ENCODE peak calls at places on chromosomes 13 and 19, in six cellular contexts. One of them, this sample, is unnamed.
A peak's percentile ranks its signal among the peaks of the same experiment; 100 is the strongest.

GRCh38 chr13:80341771-80342271 is 895 bp upstream of the SPRY2 start:
- DNase-seq in HepG2: peak; percentile 49
- DNase-seq in transverse colon: peak; percentile 54
- DNase-seq in RWPE2: no peak
- DNase-seq in cardiac muscle cell: peak; percentile 80
- DNase-seq in pancreas: no peak
- DNase-seq in this sample: no peak

GRCh38 chr13:24220086-24220703 is 59.7 kb downstream of the SPATA13 start:
- DNase-seq in pancreas: no peak
- DNase-seq in cardiac muscle cell: peak; percentile 86
- DNase-seq in HepG2: peak; percentile 75
- DNase-seq in transverse colon: peak; percentile 59
- DNase-seq in RWPE2: no peak
- DNase-seq in this sample: peak; percentile 60

GRCh38 chr19:3550947-3551807 is 6.2 kb downstream of the MFSD12 start:
- DNase-seq in pancreas: peak; percentile 67
- DNase-seq in cardiac muscle cell: no peak
- DNase-seq in transverse colon: no peak
- DNase-seq in RWPE2: no peak
- DNase-seq in HepG2: no peak
- DNase-seq in this sample: no peak

GRCh38 chr19:55106591-55106990 is 10.8 kb downstream of the PPP1R12C start:
- DNase-seq in transverse colon: no peak
- DNase-seq in HepG2: no peak
- DNase-seq in RWPE2: no peak
- DNase-seq in cardiac muscle cell: no peak
- DNase-seq in pancreas: no peak
- DNase-seq in this sample: no peak

GRCh38 chr13:44052843-44053607 is 173.3 kb downstream of the LACC1 start:
- DNase-seq in cardiac muscle cell: peak; percentile 39
- DNase-seq in pancreas: no peak
- DNase-seq in HepG2: no peak
- DNase-seq in transverse colon: peak; percentile 17
- DNase-seq in RWPE2: no peak
- DNase-seq in this sample: no peak

GRCh38 chr13:105598551-105598950 is 936.9 kb downstream of the EFNB2 start:
- DNase-seq in cardiac muscle cell: no peak
- DNase-seq in pancreas: no peak
- DNase-seq in HepG2: no peak
- DNase-seq in RWPE2: no peak
- DNase-seq in transverse colon: no peak
- DNase-seq in this sample: no peak

GRCh38 chr13:30679483-30680330 is 55.6 kb upstream of the ALOX5AP start:
- DNase-seq in cardiac muscle cell: peak; percentile 54
- DNase-seq in HepG2: peak; percentile 20
- DNase-seq in RWPE2: no peak
- DNase-seq in pancreas: no peak
- DNase-seq in transverse colon: no peak
- DNase-seq in this sample: peak; percentile 26

GRCh38 chr13:30154931-30155330 is 152.4 kb downstream of the KATNAL1 start:
- DNase-seq in transverse colon: no peak
- DNase-seq in HepG2: no peak
- DNase-seq in pancreas: no peak
- DNase-seq in RWPE2: no peak
- DNase-seq in cardiac muscle cell: no peak
- DNase-seq in this sample: no peak

GRCh38 chr13:87234981-87235380 is 436.2 kb upstream of the SLITRK5 start:
- DNase-seq in pancreas: no peak
- DNase-seq in cardiac muscle cell: no peak
- DNase-seq in transverse colon: no peak
- DNase-seq in RWPE2: no peak
- DNase-seq in HepG2: no peak
- DNase-seq in this sample: no peak

GRCh38 chr19:30280018-30280417 is 92.2 kb upstream of the ZNF536 start:
- DNase-seq in HepG2: no peak
- DNase-seq in cardiac muscle cell: no peak
- DNase-seq in RWPE2: no peak
- DNase-seq in transverse colon: no peak
- DNase-seq in pancreas: no peak
- DNase-seq in this sample: no peak

GRCh38 chr13:74251778-74252519 is 117.7 kb upstream of the KLF12 start:
- DNase-seq in pancreas: no peak
- DNase-seq in transverse colon: no peak
- DNase-seq in RWPE2: no peak
- DNase-seq in cardiac muscle cell: no peak
- DNase-seq in HepG2: no peak
- DNase-seq in this sample: no peak

GRCh38 chr19:29287061-29287460 is 74.1 kb upstream of the UQCRFS1 start:
- DNase-seq in HepG2: no peak
- DNase-seq in RWPE2: no peak
- DNase-seq in transverse colon: no peak
- DNase-seq in pancreas: no peak
- DNase-seq in cardiac muscle cell: no peak
- DNase-seq in this sample: no peak

GRCh38 chr13:97274782-97275252 is 52.7 kb downstream of the MBNL2 start:
- DNase-seq in HepG2: peak; percentile 93
- DNase-seq in RWPE2: no peak
- DNase-seq in pancreas: no peak
- DNase-seq in cardiac muscle cell: no peak
- DNase-seq in transverse colon: no peak
- DNase-seq in this sample: peak; percentile 46

GRCh38 chr13:91813255-91813654 is 414.8 kb downstream of the GPC5 start:
- DNase-seq in transverse colon: no peak
- DNase-seq in pancreas: no peak
- DNase-seq in HepG2: no peak
- DNase-seq in cardiac muscle cell: peak; percentile 90
- DNase-seq in RWPE2: no peak
- DNase-seq in this sample: no peak

GRCh38 chr19:3178973-3179738 is 587 bp downstream of the S1PR4 start:
- DNase-seq in HepG2: no peak
- DNase-seq in cardiac muscle cell: no peak
- DNase-seq in transverse colon: no peak
- DNase-seq in RWPE2: no peak
- DNase-seq in pancreas: peak; percentile 67
- DNase-seq in this sample: no peak

DNA sequence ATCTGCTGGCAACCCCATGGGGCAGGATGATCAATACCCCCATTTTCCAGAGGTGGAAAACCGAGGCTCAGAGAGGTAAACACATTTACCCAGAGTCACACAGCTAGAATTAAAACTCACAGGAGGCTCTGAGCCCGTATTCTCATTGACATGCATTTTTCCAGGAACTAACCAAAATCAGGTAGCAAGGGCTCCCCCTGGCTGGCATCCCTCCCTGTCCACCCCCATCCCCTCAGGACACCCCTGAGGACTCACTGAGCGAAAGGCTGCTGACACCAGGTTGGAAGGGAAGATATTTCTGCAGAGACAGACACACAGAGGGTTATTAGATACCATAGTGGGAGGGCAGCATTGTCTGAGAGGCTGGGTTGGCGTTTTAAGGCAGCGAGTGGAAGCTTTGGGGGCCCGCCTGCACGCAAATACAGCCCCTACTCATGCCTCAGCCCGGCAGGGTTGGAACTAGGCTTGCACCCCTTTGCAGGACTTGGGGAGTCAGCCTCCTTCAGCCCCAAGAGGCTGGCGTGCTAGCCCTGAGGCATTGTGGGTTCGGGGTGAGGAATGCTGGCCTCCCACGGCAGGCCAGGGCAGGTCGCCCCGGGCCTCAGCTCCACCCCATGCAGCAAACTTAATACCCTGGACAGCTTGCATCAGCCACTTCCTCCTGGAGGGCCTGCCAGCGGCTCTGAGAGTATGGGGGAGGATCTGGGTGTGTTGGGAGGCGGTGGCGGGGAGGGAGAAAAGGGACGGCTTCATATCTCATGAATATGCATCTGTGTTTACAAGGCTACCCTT is 3.9 kb downstream of the SLC1A5 start:
- DNase-seq in pancreas: peak; percentile 79
- DNase-seq in RWPE2: peak; percentile 97
- DNase-seq in transverse colon: peak; percentile 89
- DNase-seq in HepG2: peak; percentile 80
- DNase-seq in cardiac muscle cell: peak; percentile 40
- DNase-seq in this sample: peak; percentile 97
- TF ChIP-seq CTCF in pancreas: no peak
- TF ChIP-seq CTCF in RWPE2: peak; percentile 47
- TF ChIP-seq CTCF in transverse colon: peak; percentile 12
- TF ChIP-seq CTCF in HepG2: peak; percentile 62
- TF ChIP-seq CTCF in cardiac muscle cell: peak; percentile 38
- TF ChIP-seq CTCF in this sample: no peak

GRCh38 chr13:48230541-48230940 is 2.5 kb upstream of the ITM2B start:
- DNase-seq in HepG2: no peak
- DNase-seq in pancreas: no peak
- DNase-seq in transverse colon: no peak
- DNase-seq in cardiac muscle cell: no peak
- DNase-seq in RWPE2: no peak
- DNase-seq in this sample: no peak
- H3K27ac ChIP-seq in HepG2: peak overlapping the region; percentile 98
- H3K27ac ChIP-seq in pancreas: no peak overlapping the region
- H3K27ac ChIP-seq in transverse colon: no peak overlapping the region
- H3K27ac ChIP-seq in cardiac muscle cell: no peak overlapping the region
- H3K27ac ChIP-seq in RWPE2: no peak overlapping the region
- H3K27ac ChIP-seq in this sample: no peak overlapping the region

GRCh38 chr19:23762548-23762883 is 3.8 kb upstream of the ZNF681 start:
- DNase-seq in pancreas: no peak
- DNase-seq in RWPE2: no peak
- DNase-seq in transverse colon: no peak
- DNase-seq in HepG2: no peak
- DNase-seq in cardiac muscle cell: no peak
- DNase-seq in this sample: no peak

GRCh38 chr19:23762884-23763711 is 4.4 kb upstream of the ZNF681 start:
- DNase-seq in HepG2: no peak
- DNase-seq in pancreas: peak; percentile 93
- DNase-seq in cardiac muscle cell: peak; percentile 95
- DNase-seq in transverse colon: peak; percentile 93
- DNase-seq in RWPE2: peak; percentile 74
- DNase-seq in this sample: peak; percentile 73

DNA sequence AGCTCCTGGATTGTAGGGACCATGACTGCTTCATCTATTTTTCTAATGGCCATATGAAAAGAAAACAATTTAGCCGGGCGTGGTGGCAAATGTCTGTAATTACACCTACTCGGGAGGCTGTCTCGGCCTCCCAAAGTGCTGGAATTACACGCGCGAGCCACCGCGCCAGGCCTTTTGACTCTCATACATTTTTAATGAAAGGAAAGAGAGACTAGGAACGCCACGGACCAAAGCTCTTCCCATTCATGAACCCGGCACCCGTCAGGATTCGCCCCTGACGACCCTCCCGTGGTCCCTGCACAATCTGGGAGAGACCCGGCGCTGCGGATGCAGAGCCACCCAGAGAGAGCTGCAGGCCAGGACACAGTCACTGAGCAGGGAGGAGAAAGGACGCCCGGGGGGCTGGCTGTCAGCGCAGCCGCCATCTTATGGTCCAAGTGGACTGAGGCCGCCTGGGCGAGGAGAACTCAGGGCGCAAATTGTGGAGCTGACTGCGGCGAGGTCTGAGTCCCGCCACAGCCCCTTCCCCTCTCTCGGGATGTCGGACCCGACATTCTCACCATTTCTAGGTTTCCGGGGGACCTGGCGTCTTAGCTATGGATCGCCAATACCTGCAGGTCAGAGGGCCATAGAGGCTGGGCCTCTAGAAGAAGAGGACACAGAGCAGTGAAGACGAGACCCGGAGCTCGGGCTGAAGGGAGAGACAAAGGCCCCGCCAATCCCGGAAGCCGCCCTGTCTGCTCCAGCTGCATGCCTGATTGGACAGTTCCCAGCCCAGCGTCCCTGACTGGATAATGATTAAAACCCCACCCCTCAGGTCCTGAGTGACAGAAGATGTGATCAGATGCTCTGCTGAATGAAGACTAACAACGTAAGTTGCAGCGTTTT is at the start of gene ZNF681:
- DNase-seq in cardiac muscle cell: peak; percentile 92
- DNase-seq in HepG2: no peak
- DNase-seq in pancreas: peak; percentile 91
- DNase-seq in transverse colon: peak; percentile 91
- DNase-seq in RWPE2: peak; percentile 87
- DNase-seq in this sample: peak; percentile 91
- TF ChIP-seq CTCF in cardiac muscle cell: peak; percentile 10
- TF ChIP-seq CTCF in HepG2: no peak
- TF ChIP-seq CTCF in pancreas: no peak
- TF ChIP-seq CTCF in transverse colon: peak; percentile 9
- TF ChIP-seq CTCF in RWPE2: no peak
- TF ChIP-seq CTCF in this sample: peak; percentile 10

GRCh38 chr13:66491241-66491640 is 738.9 kb downstream of the PCDH9 start:
- DNase-seq in RWPE2: no peak
- DNase-seq in pancreas: no peak
- DNase-seq in transverse colon: no peak
- DNase-seq in HepG2: no peak
- DNase-seq in cardiac muscle cell: peak; percentile 30
- DNase-seq in this sample: no peak
- H3K27ac ChIP-seq in RWPE2: no peak overlapping the region
- H3K27ac ChIP-seq in pancreas: no peak overlapping the region
- H3K27ac ChIP-seq in transverse colon: no peak overlapping the region
- H3K27ac ChIP-seq in HepG2: no peak overlapping the region
- H3K27ac ChIP-seq in cardiac muscle cell: no peak overlapping the region
- H3K27ac ChIP-seq in this sample: no peak overlapping the region

DNA sequence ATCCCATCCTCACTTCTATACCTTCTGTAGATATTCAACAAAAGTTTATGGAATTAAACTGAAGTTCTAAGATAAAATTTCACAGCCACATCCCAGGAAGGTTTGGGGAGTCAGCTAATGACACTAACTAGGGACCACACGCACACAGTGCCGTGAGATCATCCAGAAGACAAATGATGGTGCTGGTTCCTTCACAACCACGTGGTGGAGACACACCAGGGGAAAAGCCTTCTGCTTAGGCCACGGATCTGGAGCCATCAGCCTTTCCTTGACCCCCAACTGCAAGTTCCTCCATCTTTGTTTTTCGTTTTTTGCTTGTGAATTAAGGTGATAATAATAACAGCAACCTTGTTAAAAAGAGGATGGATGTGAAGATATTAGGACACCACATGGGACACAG is 241.6 kb upstream of the MAB21L1 start:
- DNase-seq in RWPE2: no peak
- DNase-seq in pancreas: no peak
- DNase-seq in transverse colon: no peak
- DNase-seq in HepG2: no peak
- DNase-seq in cardiac muscle cell: no peak
- DNase-seq in this sample: no peak
- TF ChIP-seq CTCF in RWPE2: no peak
- TF ChIP-seq CTCF in pancreas: no peak
- TF ChIP-seq CTCF in transverse colon: no peak
- TF ChIP-seq CTCF in HepG2: no peak
- TF ChIP-seq CTCF in cardiac muscle cell: no peak
- TF ChIP-seq CTCF in this sample: no peak

DNA sequence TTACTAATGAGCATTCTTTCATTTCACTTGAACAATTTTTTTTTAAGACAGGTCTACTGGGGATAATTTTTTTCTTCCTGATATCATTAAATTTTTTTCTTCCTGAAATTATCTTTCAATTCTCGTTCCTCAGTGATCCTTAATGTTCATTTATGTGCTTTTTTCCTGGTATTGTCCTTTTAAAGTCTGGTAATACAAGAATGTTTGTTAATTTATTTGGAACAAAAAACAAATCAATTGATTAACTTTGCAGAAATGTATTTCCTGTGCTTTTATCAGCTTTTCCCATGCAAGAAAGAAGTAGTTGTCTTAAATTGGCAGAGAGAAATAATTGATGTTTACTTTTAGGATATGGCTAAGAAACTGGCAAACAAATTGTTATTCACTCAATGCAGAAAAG is 945.4 kb upstream of the MIR17HG start:
- DNase-seq in pancreas: no peak
- DNase-seq in RWPE2: no peak
- DNase-seq in transverse colon: no peak
- DNase-seq in HepG2: no peak
- DNase-seq in cardiac muscle cell: no peak
- DNase-seq in this sample: no peak
- H3K27ac ChIP-seq in pancreas: no peak overlapping the region
- H3K27ac ChIP-seq in RWPE2: no peak overlapping the region
- H3K27ac ChIP-seq in transverse colon: no peak overlapping the region
- H3K27ac ChIP-seq in HepG2: no peak overlapping the region
- H3K27ac ChIP-seq in cardiac muscle cell: no peak overlapping the region
- H3K27ac ChIP-seq in this sample: no peak overlapping the region